ENCODE peak calls at places on chromosomes 3 and 15, in ten cellular contexts. Q is osteocyte; U is GM12891; R is HT-29; Y is hepatic stellate cell; O is GM03348; B is fibroblast of the aortic adventitia; T is activated T-helper 1 cell treated with anti-CD3 and anti-CD28 coated beads, Interleukin-2, amount 50 U/mL, for 16 hours; C is amniotic stem cell; N is HCT116. H is an unnamed sample.

GRCh38 chr3:169118666-169119370 is 544.7 kb downstream of the MECOM start:
- DNase-seq in U (no peak), O (no peak), N (no peak), Q (no peak), B (no peak), Y (no peak), T (no peak), R (no peak), C (no peak), H (peak; percentile 49)

GRCh38 chr3:118089563-118089962 is 945.1 kb downstream of the IGSF11 start:
- DNase-seq in U (no peak), O (no peak), T (no peak), C (no peak), B (no peak), N (no peak), Q (no peak), R (no peak), Y (no peak), H (peak; percentile 36)

GRCh38 chr15:44193651-44194396 is 1.2 kb downstream of the FRMD5 start:
- DNase-seq in R (no peak), Y (peak; percentile 45), U (no peak), C (no peak), T (no peak), N (no peak), O (peak; percentile 45), B (peak; percentile 65), Q (no peak), H (peak; percentile 64)

GRCh38 chr3:76470285-76470684 is 569.6 kb upstream of the ROBO2 start:
- DNase-seq in R (no peak), T (no peak), C (peak; percentile 65), U (no peak), O (no peak), Q (no peak), Y (peak; percentile 22), B (no peak), N (no peak), H (peak; percentile 91)

GRCh38 chr3:100695696-100696095 is 13.6 kb upstream of the TFG start:
- DNase-seq in N (no peak), C (no peak), B (no peak), T (no peak), O (no peak), R (no peak), Y (no peak), Q (no peak), U (no peak), H (no peak)

GRCh38 chr3:179336345-179336929 is 11.1 kb upstream of the MFN1 start:
- DNase-seq in Y (no peak), O (no peak), R (no peak), U (no peak), N (no peak), Q (no peak), C (no peak), T (no peak), B (peak; percentile 22), H (no peak)

GRCh38 chr3:192850501-192850981 is 67.1 kb downstream of the MB21D2 start:
- DNase-seq in O (peak; percentile 37), T (peak; percentile 5), Q (no peak), U (no peak), N (no peak), R (peak; percentile 70), C (no peak), Y (peak; percentile 52), B (no peak), H (peak; percentile 86)

GRCh38 chr3:107001635-107002034 is 375.6 kb upstream of the CCDC54 start:
- DNase-seq in B (no peak), Q (no peak), O (no peak), Y (no peak), N (no peak), U (no peak), C (no peak), R (no peak), T (no peak), H (no peak)

GRCh38 chr3:46667061-46667621 is 26.3 kb downstream of the ALS2CL start:
- DNase-seq in B (no peak), T (no peak), N (no peak), C (no peak), R (no peak), U (no peak), Y (peak; percentile 17), O (no peak), Q (no peak), H (no peak)

GRCh38 chr3:137772231-137772617 is 8.1 kb downstream of the SOX14 start:
- DNase-seq in B (no peak), N (no peak), R (no peak), O (no peak), U (no peak), C (no peak), Q (no peak), T (no peak), Y (no peak), H (no peak)

GRCh38 chr3:104514371-104514770 is 852.3 kb upstream of the ALCAM start:
- DNase-seq in N (no peak), O (no peak), T (no peak), R (no peak), U (no peak), C (no peak), B (no peak), Y (no peak), Q (no peak), H (no peak)

GRCh38 chr15:69794643-69795461 is 302.9 kb downstream of the TLE3 start:
- DNase-seq in Q (peak; percentile 80), B (peak; percentile 56), C (peak; percentile 12), N (peak; percentile 4), Y (peak; percentile 66), R (no peak), T (no peak), U (no peak), O (peak; percentile 76), H (peak; percentile 78)

GRCh38 chr3:189316296-189317019 is 144.7 kb downstream of the TPRG1 start:
- DNase-seq in Q (no peak), R (peak; percentile 81), Y (no peak), C (no peak), U (no peak), B (no peak), N (no peak), O (no peak), T (no peak), H (no peak)

GRCh38 chr3:192901435-192901834 is 16.2 kb downstream of the MB21D2 start:
- DNase-seq in N (no peak), R (no peak), C (peak; percentile 53), O (peak; percentile 82), U (no peak), B (peak; percentile 94), Q (no peak), T (no peak), Y (peak; percentile 68), H (peak; percentile 96)

GRCh38 chr15:101201411-101202174 is 50.3 kb downstream of the CHSY1 start:
- DNase-seq in Q (peak; percentile 97), T (no peak), U (no peak), O (peak; percentile 96), B (peak; percentile 99), C (peak; percentile 97), Y (peak; percentile 88), R (peak; percentile 78), N (peak; percentile 19), H (peak; percentile 98)

GRCh38 chr3:114506622-114507300 is 212.9 kb downstream of the TIGIT start:
- DNase-seq in N (no peak), O (peak; percentile 25), R (no peak), B (peak; percentile 78), U (no peak), C (no peak), T (no peak), Y (no peak), Q (no peak), H (peak; percentile 78)

GRCh38 chr3:50333744-50334328 is 5.8 kb upstream of the TUSC2 start:
- DNase-seq in U (no peak), T (no peak), B (peak; percentile 94), O (peak; percentile 49), Y (peak; percentile 93), N (no peak), R (no peak), Q (no peak), C (no peak), H (peak; percentile 91)

GRCh38 chr3:52471371-52472238 is 16.2 kb downstream of the NISCH start:
- DNase-seq in U (no peak), T (no peak), Y (peak; percentile 76), N (no peak), R (peak; percentile 50), O (peak; percentile 81), C (no peak), B (peak; percentile 43), Q (no peak), H (peak; percentile 69)

GRCh38 chr3:133461291-133461690 is 61.4 kb downstream of the BFSP2 start:
- DNase-seq in R (peak; percentile 60), Q (no peak), N (no peak), B (no peak), O (no peak), U (no peak), C (no peak), T (no peak), Y (no peak), H (no peak)

GRCh38 chr3:44920081-44920480 is 45.7 kb downstream of the TGM4 start:
- DNase-seq in Y (no peak), R (no peak), U (no peak), C (no peak), T (no peak), Q (no peak), N (no peak), B (no peak), O (no peak), H (no peak)

GRCh38 chr15:36468746-36469145 is 110.7 kb upstream of the CDIN1 start:
- DNase-seq in B (peak; percentile 43), N (no peak), R (no peak), U (no peak), O (peak; percentile 15), T (no peak), Q (no peak), Y (peak; percentile 8), C (no peak), H (peak; percentile 43)

GRCh38 chr15:38512901-38513300 is 51.7 kb downstream of the RASGRP1 start:
- DNase-seq in R (no peak), T (no peak), O (no peak), Q (no peak), B (no peak), Y (no peak), N (no peak), C (no peak), U (no peak), H (no peak)

GRCh38 chr3:50675179-50676030 is 678 bp downstream of the DOCK3 start:
- DNase-seq in Y (no peak), U (no peak), N (no peak), C (no peak), R (no peak), O (peak; percentile 32), Q (no peak), T (peak; percentile 51), B (no peak), H (peak; percentile 36)

GRCh38 chr3:56303508-56303907 is 164.8 kb downstream of the ERC2 start:
- DNase-seq in N (peak; percentile 15), Q (peak; percentile 85), B (peak; percentile 53), O (peak; percentile 26), Y (no peak), T (no peak), C (peak; percentile 5), U (peak; percentile 12), R (peak; percentile 20), H (peak; percentile 54)

GRCh38 chr15:38597221-38597800 is 32.7 kb upstream of the RASGRP1 start:
- DNase-seq in T (no peak), C (no peak), U (no peak), Q (no peak), N (no peak), O (no peak), Y (no peak), B (no peak), R (no peak), H (no peak)

GRCh38 chr3:47571391-47572165 is 7.1 kb downstream of the CSPG5 start:
- DNase-seq in T (no peak), N (no peak), Y (no peak), C (no peak), R (no peak), B (no peak), O (no peak), Q (no peak), U (no peak), H (peak; percentile 18)

GRCh38 chr3:188272481-188273372 is 118.8 kb downstream of the LPP start:
- DNase-seq in R (no peak), U (no peak), O (peak; percentile 66), N (no peak), B (peak; percentile 73), C (no peak), Y (no peak), T (no peak), Q (no peak), H (peak; percentile 92)

GRCh38 chr15:97692317-97693015 is 268.0 kb upstream of the ARRDC4 start:
- DNase-seq in B (no peak), Q (no peak), N (no peak), U (no peak), R (no peak), C (no peak), T (no peak), Y (no peak), O (no peak), H (no peak)